ENCODE peak calls at places on chromosome 19, in eight cellular contexts. One of them, this sample, is unnamed.

GRCh38 chr19:30349131-30349730 is 23.0 kb upstream of the ZNF536 start:
- DNase-seq in mucosa of descending colon: no peak
- DNase-seq in psoas muscle: peak; percentile 4
- DNase-seq in PC-3: no peak
- DNase-seq in cardiac muscle cell: no peak
- DNase-seq in stomach: no peak
- DNase-seq in tibial artery: no peak
- DNase-seq in GM23338: peak; percentile 90
- DNase-seq in this sample: no peak

GRCh38 chr19:41515054-41515652 is 60.8 kb upstream of the CEACAM21 start:
- DNase-seq in mucosa of descending colon: no peak
- DNase-seq in GM23338: peak; percentile 12
- DNase-seq in stomach: no peak
- DNase-seq in psoas muscle: no peak
- DNase-seq in PC-3: no peak
- DNase-seq in cardiac muscle cell: no peak
- DNase-seq in tibial artery: no peak
- DNase-seq in this sample: no peak

GRCh38 chr19:41421973-41422372 is 5.2 kb downstream of the B3GNT8 start:
- DNase-seq in stomach: no peak
- DNase-seq in mucosa of descending colon: no peak
- DNase-seq in GM23338: no peak
- DNase-seq in cardiac muscle cell: no peak
- DNase-seq in psoas muscle: no peak
- DNase-seq in tibial artery: no peak
- DNase-seq in PC-3: no peak
- DNase-seq in this sample: no peak

GRCh38 chr19:40716031-40716654 is 543 bp downstream of the COQ8B start:
- DNase-seq in stomach: no peak
- DNase-seq in mucosa of descending colon: no peak
- DNase-seq in tibial artery: peak; percentile 77
- DNase-seq in PC-3: peak; percentile 91
- DNase-seq in cardiac muscle cell: no peak
- DNase-seq in GM23338: no peak
- DNase-seq in psoas muscle: no peak
- DNase-seq in this sample: peak; percentile 98

GRCh38 chr19:3522421-3523360 is 16.3 kb upstream of the TEKTIP1 start:
- DNase-seq in cardiac muscle cell: no peak
- DNase-seq in stomach: no peak
- DNase-seq in tibial artery: no peak
- DNase-seq in psoas muscle: no peak
- DNase-seq in PC-3: no peak
- DNase-seq in GM23338: no peak
- DNase-seq in mucosa of descending colon: peak; percentile 39
- DNase-seq in this sample: no peak

GRCh38 chr19:41844601-41845000 is at the start of gene LYPD4:
- DNase-seq in stomach: no peak
- DNase-seq in PC-3: no peak
- DNase-seq in tibial artery: peak; percentile 62
- DNase-seq in psoas muscle: no peak
- DNase-seq in GM23338: peak; percentile 66
- DNase-seq in mucosa of descending colon: no peak
- DNase-seq in cardiac muscle cell: no peak
- DNase-seq in this sample: no peak

GRCh38 chr19:16892438-16892837 is 3.6 kb downstream of the F2RL3 start:
- DNase-seq in cardiac muscle cell: no peak
- DNase-seq in GM23338: no peak
- DNase-seq in stomach: no peak
- DNase-seq in PC-3: no peak
- DNase-seq in psoas muscle: no peak
- DNase-seq in tibial artery: no peak
- DNase-seq in mucosa of descending colon: no peak
- DNase-seq in this sample: no peak

GRCh38 chr19:4380254-4380727 is 20.1 kb downstream of the SH3GL1 start:
- DNase-seq in tibial artery: peak; percentile 65
- DNase-seq in stomach: no peak
- DNase-seq in mucosa of descending colon: peak; percentile 82
- DNase-seq in psoas muscle: peak; percentile 74
- DNase-seq in cardiac muscle cell: no peak
- DNase-seq in PC-3: no peak
- DNase-seq in GM23338: no peak
- DNase-seq in this sample: peak; percentile 63

GRCh38 chr19:31139871-31140505 is 209.2 kb downstream of the TSHZ3 start:
- DNase-seq in tibial artery: no peak
- DNase-seq in stomach: no peak
- DNase-seq in psoas muscle: no peak
- DNase-seq in cardiac muscle cell: no peak
- DNase-seq in GM23338: no peak
- DNase-seq in PC-3: peak; percentile 14
- DNase-seq in mucosa of descending colon: no peak
- DNase-seq in this sample: peak; percentile 79

GRCh38 chr19:17338440-17339078 is 1.2 kb downstream of the GTPBP3 start:
- DNase-seq in cardiac muscle cell: no peak
- DNase-seq in psoas muscle: no peak
- DNase-seq in stomach: no peak
- DNase-seq in tibial artery: no peak
- DNase-seq in mucosa of descending colon: peak; percentile 68
- DNase-seq in PC-3: no peak
- DNase-seq in GM23338: no peak
- DNase-seq in this sample: no peak

GRCh38 chr19:17339088-17339741 is 1.9 kb downstream of the GTPBP3 start:
- DNase-seq in psoas muscle: no peak
- DNase-seq in GM23338: peak; percentile 74
- DNase-seq in mucosa of descending colon: peak; percentile 71
- DNase-seq in tibial artery: no peak
- DNase-seq in stomach: no peak
- DNase-seq in cardiac muscle cell: no peak
- DNase-seq in PC-3: no peak
- DNase-seq in this sample: no peak

GRCh38 chr19:19711934-19712828 is 20.7 kb downstream of the ZNF14 start:
- DNase-seq in PC-3: no peak
- DNase-seq in stomach: no peak
- DNase-seq in mucosa of descending colon: no peak
- DNase-seq in tibial artery: no peak
- DNase-seq in psoas muscle: no peak
- DNase-seq in GM23338: peak; percentile 5
- DNase-seq in cardiac muscle cell: no peak
- DNase-seq in this sample: no peak

DNA sequence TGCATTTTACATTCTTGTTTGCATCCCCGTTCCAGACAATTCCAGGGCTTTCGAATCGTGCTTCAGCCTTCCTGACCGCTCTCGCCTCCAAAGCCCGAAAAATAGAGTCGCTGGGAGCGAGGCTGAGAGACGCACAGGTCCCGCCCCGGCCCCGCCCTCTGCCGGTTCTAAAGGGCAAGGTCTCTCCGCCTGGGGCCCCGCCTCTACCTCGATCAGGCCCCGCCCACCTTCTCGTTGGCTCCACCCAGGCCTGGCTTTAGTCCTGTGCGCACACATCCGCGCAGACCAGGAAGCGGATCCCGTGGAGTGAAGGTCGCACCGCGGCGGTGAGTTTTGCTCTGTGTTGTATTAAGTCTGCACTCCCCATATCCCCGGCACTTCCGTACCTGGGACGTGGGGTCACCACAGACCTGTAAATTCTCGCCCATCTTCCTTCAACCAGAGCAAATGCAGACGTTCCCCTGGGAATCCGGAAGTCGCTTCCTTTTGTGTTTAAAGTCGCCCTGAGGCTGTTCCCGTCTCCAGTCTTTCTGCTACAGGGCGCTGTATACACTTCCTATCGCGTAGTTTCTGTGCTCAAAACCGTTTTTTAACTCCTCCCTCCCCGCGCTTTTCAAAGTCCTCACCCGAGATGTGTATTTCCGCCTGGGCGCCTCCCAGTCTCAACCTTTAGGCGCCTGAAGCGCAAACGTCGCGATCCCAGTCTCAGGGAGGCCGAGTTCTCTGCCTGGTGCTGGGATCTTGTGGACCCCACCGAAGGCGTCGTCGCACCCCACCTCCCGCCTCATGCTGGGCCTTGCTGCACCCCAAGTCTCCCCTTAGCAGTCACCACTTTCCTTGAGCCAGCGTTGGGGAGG is at the start of gene ZNF701:
- DNase-seq in stomach: peak; percentile 97
- DNase-seq in GM23338: peak; percentile 94
- DNase-seq in tibial artery: peak; percentile 97
- DNase-seq in PC-3: peak; percentile 90
- DNase-seq in mucosa of descending colon: peak; percentile 96
- DNase-seq in cardiac muscle cell: peak; percentile 94
- DNase-seq in psoas muscle: peak; percentile 97
- DNase-seq in this sample: peak; percentile 71
- TF ChIP-seq CTCF in stomach: no peak
- TF ChIP-seq CTCF in GM23338: no peak
- TF ChIP-seq CTCF in tibial artery: peak; percentile 47
- TF ChIP-seq CTCF in PC-3: no peak
- TF ChIP-seq CTCF in mucosa of descending colon: peak; percentile 34
- TF ChIP-seq CTCF in cardiac muscle cell: peak; percentile 17
- TF ChIP-seq CTCF in psoas muscle: peak; percentile 32
- TF ChIP-seq CTCF in this sample: peak; percentile 12

GRCh38 chr19:14383898-14384669 is 2.8 kb downstream of the ADGRE5 start:
- DNase-seq in PC-3: peak; percentile 56
- DNase-seq in GM23338: no peak
- DNase-seq in cardiac muscle cell: no peak
- DNase-seq in stomach: no peak
- DNase-seq in tibial artery: peak; percentile 79
- DNase-seq in psoas muscle: peak; percentile 68
- DNase-seq in mucosa of descending colon: peak; percentile 66
- DNase-seq in this sample: peak; percentile 40
- H3K4me3 ChIP-seq in PC-3: peak overlapping the region; percentile 73
- H3K4me3 ChIP-seq in GM23338: no peak overlapping the region
- H3K4me3 ChIP-seq in cardiac muscle cell: no peak overlapping the region
- H3K4me3 ChIP-seq in stomach: peak overlapping the region; percentile 76
- H3K4me3 ChIP-seq in tibial artery: peak overlapping the region; percentile 68
- H3K4me3 ChIP-seq in psoas muscle: peak overlapping the region; percentile 85
- H3K4me3 ChIP-seq in mucosa of descending colon: no peak overlapping the region
- H3K4me3 ChIP-seq in this sample: no peak overlapping the region

DNA sequence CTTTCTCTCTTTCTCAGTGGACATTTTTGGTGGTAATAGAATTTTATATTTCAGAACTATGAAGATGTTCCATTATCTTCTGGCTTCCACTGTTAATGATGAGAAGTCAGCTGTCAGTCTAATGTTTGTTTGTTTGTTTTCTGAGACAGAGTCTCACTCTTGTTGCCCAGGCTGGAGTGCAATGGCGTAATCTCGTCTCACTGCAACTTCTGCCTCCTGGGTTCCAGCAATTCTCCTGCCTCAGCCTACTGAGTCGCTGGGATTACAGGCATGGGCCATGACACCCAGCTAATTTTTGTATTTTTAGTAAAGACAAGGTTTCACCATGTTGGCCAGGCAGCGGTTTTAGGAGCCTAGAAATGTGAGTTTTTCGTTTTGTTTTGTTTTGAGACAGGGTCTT is 4.7 kb downstream of the ZNF317 start:
- DNase-seq in stomach: no peak
- DNase-seq in psoas muscle: no peak
- DNase-seq in mucosa of descending colon: no peak
- DNase-seq in cardiac muscle cell: no peak
- DNase-seq in PC-3: no peak
- DNase-seq in tibial artery: no peak
- DNase-seq in GM23338: no peak
- DNase-seq in this sample: no peak
- H3K36me3 ChIP-seq in stomach: peaks cover 39% of the 10 kb centered on the region
- H3K36me3 ChIP-seq in psoas muscle: no peaks in the 10 kb centered on the region
- H3K36me3 ChIP-seq in mucosa of descending colon: no peaks in the 10 kb centered on the region
- H3K36me3 ChIP-seq in cardiac muscle cell: peaks cover 7% of the 10 kb centered on the region
- H3K36me3 ChIP-seq in PC-3: peaks cover 84% of the 10 kb centered on the region
- H3K36me3 ChIP-seq in tibial artery: peaks cover 15% of the 10 kb centered on the region
- H3K36me3 ChIP-seq in GM23338: no peaks in the 10 kb centered on the region
- H3K36me3 ChIP-seq in this sample: peaks cover 3% of the 10 kb centered on the region

GRCh38 chr19:43548706-43549105 is 15.7 kb downstream of the ZNF575 start:
- DNase-seq in psoas muscle: no peak
- DNase-seq in mucosa of descending colon: no peak
- DNase-seq in cardiac muscle cell: no peak
- DNase-seq in GM23338: no peak
- DNase-seq in PC-3: no peak
- DNase-seq in stomach: no peak
- DNase-seq in tibial artery: no peak
- DNase-seq in this sample: peak; percentile 9

GRCh38 chr19:43544077-43544476 is 11.1 kb downstream of the ZNF575 start:
- DNase-seq in PC-3: no peak
- DNase-seq in GM23338: no peak
- DNase-seq in cardiac muscle cell: no peak
- DNase-seq in tibial artery: no peak
- DNase-seq in psoas muscle: no peak
- DNase-seq in stomach: no peak
- DNase-seq in mucosa of descending colon: no peak
- DNase-seq in this sample: no peak

GRCh38 chr19:43545276-43545675 is 12.3 kb downstream of the ZNF575 start:
- DNase-seq in psoas muscle: no peak
- DNase-seq in cardiac muscle cell: no peak
- DNase-seq in tibial artery: no peak
- DNase-seq in GM23338: no peak
- DNase-seq in stomach: no peak
- DNase-seq in PC-3: no peak
- DNase-seq in mucosa of descending colon: no peak
- DNase-seq in this sample: no peak

GRCh38 chr19:43545981-43546380 is 13.0 kb downstream of the ZNF575 start:
- DNase-seq in PC-3: no peak
- DNase-seq in tibial artery: no peak
- DNase-seq in mucosa of descending colon: no peak
- DNase-seq in stomach: no peak
- DNase-seq in psoas muscle: no peak
- DNase-seq in GM23338: no peak
- DNase-seq in cardiac muscle cell: no peak
- DNase-seq in this sample: no peak

GRCh38 chr19:43546581-43546980 is 13.6 kb downstream of the ZNF575 start:
- DNase-seq in tibial artery: no peak
- DNase-seq in PC-3: no peak
- DNase-seq in stomach: no peak
- DNase-seq in cardiac muscle cell: no peak
- DNase-seq in mucosa of descending colon: no peak
- DNase-seq in GM23338: no peak
- DNase-seq in psoas muscle: no peak
- DNase-seq in this sample: no peak
- TF ChIP-seq CTCF in tibial artery: no peak
- TF ChIP-seq CTCF in PC-3: no peak
- TF ChIP-seq CTCF in stomach: no peak
- TF ChIP-seq CTCF in cardiac muscle cell: no peak
- TF ChIP-seq CTCF in mucosa of descending colon: no peak
- TF ChIP-seq CTCF in GM23338: no peak
- TF ChIP-seq CTCF in psoas muscle: no peak
- TF ChIP-seq CTCF in this sample: no peak

This sample was measured in bronchial epithelial cell.